ENCODE peak calls at places on chromosome 3, in four cellular contexts. One of them, this sample, is unnamed.
A peak's percentile ranks its signal among the peaks of the same experiment; 100 is the strongest.

GRCh38 chr3:142818651-142819050 is 70.2 kb downstream of the PCOLCE2 start:
- DNase-seq in endothelial cell of umbilical vein: no peak
- DNase-seq in K562: no peak
- DNase-seq in IMR-90: no peak
- DNase-seq in this sample: no peak

GRCh38 chr3:105915524-105915923 is 46.7 kb upstream of the CBLB start:
- DNase-seq in endothelial cell of umbilical vein: peak; percentile 15
- DNase-seq in K562: no peak
- DNase-seq in IMR-90: no peak
- DNase-seq in this sample: no peak

GRCh38 chr3:20811631-20812030 is 625.6 kb upstream of the SGO1 start:
- DNase-seq in IMR-90: no peak
- DNase-seq in K562: no peak
- DNase-seq in endothelial cell of umbilical vein: no peak
- DNase-seq in this sample: no peak

GRCh38 chr3:59809750-59810444 is 760.1 kb upstream of the CFAP20DC start:
- DNase-seq in endothelial cell of umbilical vein: no peak
- DNase-seq in K562: no peak
- DNase-seq in IMR-90: peak; percentile 57
- DNase-seq in this sample: no peak

GRCh38 chr3:70072180-70072579 is 72.6 kb downstream of the SAMMSON start:
- DNase-seq in IMR-90: no peak
- DNase-seq in endothelial cell of umbilical vein: peak; percentile 12
- DNase-seq in K562: no peak
- DNase-seq in this sample: no peak

GRCh38 chr3:43876648-43877047 is 185.9 kb downstream of the ABHD5 start:
- DNase-seq in endothelial cell of umbilical vein: no peak
- DNase-seq in K562: no peak
- DNase-seq in IMR-90: no peak
- DNase-seq in this sample: no peak

GRCh38 chr3:144127700-144128099 is 156.1 kb downstream of the DIPK2A start:
- DNase-seq in endothelial cell of umbilical vein: no peak
- DNase-seq in K562: no peak
- DNase-seq in IMR-90: no peak
- DNase-seq in this sample: no peak

GRCh38 chr3:47283596-47284364 is 1.0 kb downstream of the KLHL18 start:
- DNase-seq in endothelial cell of umbilical vein: no peak
- DNase-seq in K562: peak; percentile 42
- DNase-seq in IMR-90: no peak
- DNase-seq in this sample: no peak

GRCh38 chr3:177236704-177237103 is 39.4 kb upstream of the TBL1XR1 start:
- DNase-seq in K562: no peak
- DNase-seq in IMR-90: peak; percentile 52
- DNase-seq in endothelial cell of umbilical vein: no peak
- DNase-seq in this sample: no peak

GRCh38 chr3:32147935-32148334 is 41.5 kb downstream of the GPD1L start:
- DNase-seq in IMR-90: no peak
- DNase-seq in endothelial cell of umbilical vein: no peak
- DNase-seq in K562: no peak
- DNase-seq in this sample: no peak

GRCh38 chr3:87771338-87772059 is 287.3 kb downstream of the CGGBP1 start:
- DNase-seq in K562: no peak
- DNase-seq in endothelial cell of umbilical vein: peak; percentile 52
- DNase-seq in IMR-90: peak; percentile 1
- DNase-seq in this sample: no peak

GRCh38 chr3:156317457-156317856 is 197.1 kb downstream of the KCNAB1 start:
- DNase-seq in K562: no peak
- DNase-seq in IMR-90: peak; percentile 44
- DNase-seq in endothelial cell of umbilical vein: peak; percentile 96
- DNase-seq in this sample: peak; percentile 44

GRCh38 chr3:158420654-158421396 is 150.2 kb upstream of the MLF1 start:
- DNase-seq in K562: no peak
- DNase-seq in endothelial cell of umbilical vein: no peak
- DNase-seq in IMR-90: peak; percentile 90
- DNase-seq in this sample: peak; percentile 64

GRCh38 chr3:88280326-88280725 is 130.6 kb downstream of the C3orf38 start:
- DNase-seq in K562: no peak
- DNase-seq in endothelial cell of umbilical vein: no peak
- DNase-seq in IMR-90: no peak
- DNase-seq in this sample: no peak

GRCh38 chr3:115062009-115062408 is 85.1 kb downstream of the ZBTB20 start:
- DNase-seq in K562: no peak
- DNase-seq in IMR-90: no peak
- DNase-seq in endothelial cell of umbilical vein: no peak
- DNase-seq in this sample: no peak

GRCh38 chr3:149989307-149989706 is 18.6 kb upstream of the PFN2 start:
- DNase-seq in K562: no peak
- DNase-seq in IMR-90: no peak
- DNase-seq in endothelial cell of umbilical vein: no peak
- DNase-seq in this sample: no peak

GRCh38 chr3:46019707-46020106 is 7.6 kb downstream of the XCR1 start:
- DNase-seq in K562: no peak
- DNase-seq in endothelial cell of umbilical vein: no peak
- DNase-seq in IMR-90: no peak
- DNase-seq in this sample: no peak

DNA sequence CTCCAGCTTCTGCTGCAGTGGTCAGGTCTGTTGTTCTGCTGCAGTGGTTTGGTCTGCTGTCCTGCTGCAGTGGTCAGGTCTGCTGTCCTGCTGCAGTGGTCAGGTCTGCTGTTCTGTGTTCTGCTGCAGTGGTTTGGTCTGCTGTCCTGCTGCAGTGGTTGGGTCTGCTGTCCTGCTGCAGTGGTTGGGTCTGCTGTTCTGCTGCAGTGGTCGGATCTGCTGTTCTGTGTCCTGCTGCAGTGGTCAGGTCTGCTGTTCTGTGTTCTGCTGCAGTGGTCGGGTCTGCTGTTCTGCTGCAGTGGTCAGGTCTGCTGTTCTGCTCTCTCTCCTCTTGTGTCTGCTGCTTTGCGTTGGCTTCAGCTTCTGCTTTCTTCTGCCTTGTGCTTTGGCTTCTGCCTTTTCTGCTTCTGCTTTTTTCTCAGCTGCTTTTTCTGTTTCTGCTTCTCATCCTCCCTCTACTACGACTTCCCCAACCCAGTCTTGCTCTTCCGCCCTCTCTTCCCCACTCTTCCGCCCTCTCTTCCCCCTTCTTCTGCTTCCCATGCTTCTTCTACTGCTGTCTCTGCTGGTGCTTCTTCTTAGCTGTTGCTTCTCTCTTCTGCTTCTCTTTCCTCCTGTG is 50.7 kb downstream of the FAM43A start:
- DNase-seq in endothelial cell of umbilical vein: no peak
- DNase-seq in IMR-90: no peak
- DNase-seq in K562: no peak
- DNase-seq in this sample: no peak
- H3K4me2 ChIP-seq in endothelial cell of umbilical vein: no peak overlapping the region
- H3K4me2 ChIP-seq in IMR-90: no peak overlapping the region
- H3K4me2 ChIP-seq in K562: no peak overlapping the region
- H3K4me2 ChIP-seq in this sample: no peak overlapping the region

GRCh38 chr3:73511555-73511954 is 113.2 kb downstream of the PDZRN3 start:
- DNase-seq in K562: no peak
- DNase-seq in endothelial cell of umbilical vein: no peak
- DNase-seq in IMR-90: no peak
- DNase-seq in this sample: no peak
- H3K9me1 ChIP-seq in K562: no peaks in the 10 kb centered on the region
- H3K9me1 ChIP-seq in endothelial cell of umbilical vein: no peaks in the 10 kb centered on the region
- H3K9me1 ChIP-seq in IMR-90: peaks cover 10% of the 10 kb centered on the region
- H3K9me1 ChIP-seq in this sample: no peaks in the 10 kb centered on the region

GRCh38 chr3:108079043-108079442 is 11.8 kb downstream of the CD47 start:
- DNase-seq in IMR-90: no peak
- DNase-seq in endothelial cell of umbilical vein: no peak
- DNase-seq in K562: no peak
- DNase-seq in this sample: no peak

GRCh38 chr3:108076564-108076963 is 14.3 kb downstream of the CD47 start:
- DNase-seq in endothelial cell of umbilical vein: no peak
- DNase-seq in IMR-90: no peak
- DNase-seq in K562: no peak
- DNase-seq in this sample: no peak

GRCh38 chr3:108079877-108080276 is 11.0 kb downstream of the CD47 start:
- DNase-seq in IMR-90: no peak
- DNase-seq in K562: no peak
- DNase-seq in endothelial cell of umbilical vein: no peak
- DNase-seq in this sample: no peak
- H3K4me1 ChIP-seq in IMR-90: no peaks in the 10 kb centered on the region
- H3K4me1 ChIP-seq in K562: no peaks in the 10 kb centered on the region
- H3K4me1 ChIP-seq in endothelial cell of umbilical vein: no peaks in the 10 kb centered on the region
- H3K4me1 ChIP-seq in this sample: no peaks in the 10 kb centered on the region

GRCh38 chr3:190340071-190340470 is 17.8 kb upstream of the CLDN1 start:
- DNase-seq in K562: no peak
- DNase-seq in IMR-90: peak; percentile 41
- DNase-seq in endothelial cell of umbilical vein: peak; percentile 24
- DNase-seq in this sample: no peak

GRCh38 chr3:190339130-190339529 is 16.9 kb upstream of the CLDN1 start:
- DNase-seq in endothelial cell of umbilical vein: peak; percentile 72
- DNase-seq in K562: no peak
- DNase-seq in IMR-90: peak; percentile 83
- DNase-seq in this sample: no peak

GRCh38 chr3:190338717-190339116 is 16.5 kb upstream of the CLDN1 start:
- DNase-seq in endothelial cell of umbilical vein: peak; percentile 50
- DNase-seq in IMR-90: peak; percentile 56
- DNase-seq in K562: no peak
- DNase-seq in this sample: peak; percentile 93

GRCh38 chr3:190333961-190334360 is 11.7 kb upstream of the CLDN1 start:
- DNase-seq in K562: no peak
- DNase-seq in IMR-90: no peak
- DNase-seq in endothelial cell of umbilical vein: no peak
- DNase-seq in this sample: no peak

GRCh38 chr3:190336516-190337189 is 14.4 kb upstream of the CLDN1 start:
- DNase-seq in K562: no peak
- DNase-seq in endothelial cell of umbilical vein: no peak
- DNase-seq in IMR-90: no peak
- DNase-seq in this sample: no peak
- H3K4me2 ChIP-seq in K562: no peak overlapping the region
- H3K4me2 ChIP-seq in endothelial cell of umbilical vein: no peak overlapping the region
- H3K4me2 ChIP-seq in IMR-90: no peak overlapping the region
- H3K4me2 ChIP-seq in this sample: peak overlapping the region; percentile 52

DNA sequence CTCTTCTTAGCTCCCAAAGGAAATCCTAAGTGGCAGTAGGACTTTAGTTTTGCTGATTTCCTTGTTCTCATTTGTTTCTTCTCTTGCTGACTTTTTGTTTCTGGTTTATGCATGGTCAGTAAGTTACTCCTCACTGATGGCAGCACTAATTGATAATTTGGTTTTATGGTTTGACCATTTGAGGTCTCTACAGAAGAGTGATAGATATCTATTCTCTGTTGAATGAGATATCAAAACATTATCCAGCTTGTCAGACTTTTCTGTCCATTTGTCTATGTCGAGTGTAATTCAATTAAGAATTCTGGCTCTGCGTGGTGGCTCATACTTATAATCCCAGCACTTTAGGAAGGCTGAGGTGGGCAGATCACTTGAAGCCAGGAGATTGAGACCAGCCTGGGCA is 84.5 kb upstream of the PLXND1 start:
- DNase-seq in K562: no peak
- DNase-seq in endothelial cell of umbilical vein: no peak
- DNase-seq in IMR-90: no peak
- DNase-seq in this sample: no peak
- H3K9me1 ChIP-seq in K562: no peaks in the 10 kb centered on the region
- H3K9me1 ChIP-seq in endothelial cell of umbilical vein: no peaks in the 10 kb centered on the region
- H3K9me1 ChIP-seq in IMR-90: no peaks in the 10 kb centered on the region
- H3K9me1 ChIP-seq in this sample: no peaks in the 10 kb centered on the region

GRCh38 chr3:126346466-126346865 is 10.7 kb downstream of the KLF15 start:
- DNase-seq in K562: no peak
- DNase-seq in IMR-90: no peak
- DNase-seq in endothelial cell of umbilical vein: no peak
- DNase-seq in this sample: no peak
- H3K4me1 ChIP-seq in K562: no peaks in the 10 kb centered on the region
- H3K4me1 ChIP-seq in IMR-90: no peaks in the 10 kb centered on the region
- H3K4me1 ChIP-seq in endothelial cell of umbilical vein: no peaks in the 10 kb centered on the region
- H3K4me1 ChIP-seq in this sample: no peaks in the 10 kb centered on the region

DNA sequence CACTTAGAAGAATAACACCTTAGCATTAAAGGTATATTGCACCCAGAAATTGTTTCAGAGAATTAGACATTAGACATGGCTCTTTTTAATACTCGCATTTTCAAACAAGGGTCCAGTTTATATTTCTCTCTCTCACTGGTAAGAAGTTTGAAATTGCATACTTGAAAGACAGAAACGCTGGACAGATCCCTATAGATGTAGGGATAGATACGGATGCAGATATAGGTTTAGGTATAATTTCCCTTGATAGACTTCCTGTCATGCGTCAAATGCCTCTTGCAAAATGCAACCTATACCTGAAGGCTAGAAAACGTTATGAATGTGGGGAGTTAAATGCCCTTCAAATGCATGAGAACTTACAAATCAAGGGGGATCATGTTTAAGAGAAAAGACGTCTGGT is 99.4 kb upstream of the BCL6 start:
- DNase-seq in K562: no peak
- DNase-seq in endothelial cell of umbilical vein: no peak
- DNase-seq in IMR-90: no peak
- DNase-seq in this sample: no peak
- H3K4me2 ChIP-seq in K562: no peak overlapping the region
- H3K4me2 ChIP-seq in endothelial cell of umbilical vein: no peak overlapping the region
- H3K4me2 ChIP-seq in IMR-90: no peak overlapping the region
- H3K4me2 ChIP-seq in this sample: no peak overlapping the region

DNA sequence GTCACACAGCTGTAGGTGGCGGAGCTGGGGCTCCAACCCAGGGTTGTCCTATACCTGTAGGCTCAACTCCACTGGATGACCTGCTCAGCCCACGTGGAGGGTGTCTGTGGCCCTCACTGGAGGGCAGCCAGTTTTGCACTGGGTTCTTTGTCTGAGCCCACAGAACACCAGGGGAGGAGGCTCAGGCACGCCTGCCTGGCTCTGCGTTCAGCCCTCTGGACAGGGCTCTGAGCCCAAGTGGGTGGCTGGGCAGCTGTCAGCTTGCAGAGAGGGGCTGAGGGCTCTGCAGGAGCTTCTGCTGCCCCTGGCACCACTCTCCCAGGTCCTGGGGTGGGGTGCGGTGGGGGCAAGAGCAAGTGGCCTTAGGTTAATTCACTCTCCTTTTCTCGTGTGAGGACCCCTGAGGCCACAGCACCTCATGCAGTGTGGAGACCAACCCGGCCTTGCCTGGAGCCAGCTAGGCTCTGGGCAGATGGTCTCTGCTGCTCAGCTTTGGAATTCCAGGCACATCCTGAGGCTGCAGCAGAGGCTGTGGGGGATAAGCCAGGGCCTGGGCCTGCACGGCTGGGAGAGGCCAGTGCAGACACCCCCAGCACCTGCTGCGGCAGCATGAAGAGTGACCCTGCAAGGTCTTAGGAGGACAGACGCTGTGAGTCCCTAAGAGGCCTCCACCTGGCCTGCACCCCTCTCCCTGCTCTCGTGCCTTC is 23.5 kb downstream of the DUSP7 start:
- DNase-seq in IMR-90: no peak
- DNase-seq in endothelial cell of umbilical vein: no peak
- DNase-seq in K562: no peak
- DNase-seq in this sample: no peak
- H3K9me1 ChIP-seq in IMR-90: no peaks in the 10 kb centered on the region
- H3K9me1 ChIP-seq in endothelial cell of umbilical vein: no peaks in the 10 kb centered on the region
- H3K9me1 ChIP-seq in K562: no peaks in the 10 kb centered on the region
- H3K9me1 ChIP-seq in this sample: no peaks in the 10 kb centered on the region

This sample was measured in keratinocyte.